ENCODE peak calls at places on chromosomes 13 and 19, in six cellular contexts. One of them, this sample, is unnamed.

GRCh38 chr13:98439896-98440295 is 137.0 kb downstream of the STK24 start:
- DNase-seq in psoas muscle: no peak
- DNase-seq in GF-D8: no peak
- DNase-seq in T-helper 17 cell: no peak
- DNase-seq in stimulated activated CD4-positive, alpha-beta T cell treated with anti-CD3 and anti-CD28 coated beads, Interleukin-1b, Interleukin-23, amount 100 ng/mL, for 24 hours: no peak
- DNase-seq in stomach: no peak
- DNase-seq in this sample: no peak

GRCh38 chr13:60756306-60756705 is 359.3 kb downstream of the TDRD3 start:
- DNase-seq in psoas muscle: no peak
- DNase-seq in GF-D8: no peak
- DNase-seq in T-helper 17 cell: no peak
- DNase-seq in stimulated activated CD4-positive, alpha-beta T cell treated with anti-CD3 and anti-CD28 coated beads, Interleukin-1b, Interleukin-23, amount 100 ng/mL, for 24 hours: no peak
- DNase-seq in stomach: no peak
- DNase-seq in this sample: no peak

GRCh38 chr19:55210120-55210493 is 806 bp upstream of the PTPRH start:
- DNase-seq in psoas muscle: no peak
- DNase-seq in GF-D8: no peak
- DNase-seq in T-helper 17 cell: no peak
- DNase-seq in stimulated activated CD4-positive, alpha-beta T cell treated with anti-CD3 and anti-CD28 coated beads, Interleukin-1b, Interleukin-23, amount 100 ng/mL, for 24 hours: no peak
- DNase-seq in stomach: peak; percentile 48
- DNase-seq in this sample: no peak

GRCh38 chr13:95382411-95382810 is 81.2 kb upstream of the ABCC4 start:
- DNase-seq in psoas muscle: no peak
- DNase-seq in GF-D8: no peak
- DNase-seq in T-helper 17 cell: no peak
- DNase-seq in stimulated activated CD4-positive, alpha-beta T cell treated with anti-CD3 and anti-CD28 coated beads, Interleukin-1b, Interleukin-23, amount 100 ng/mL, for 24 hours: no peak
- DNase-seq in stomach: no peak
- DNase-seq in this sample: no peak

GRCh38 chr13:91211548-91211947 is 135.9 kb upstream of the MIR17HG start:
- DNase-seq in psoas muscle: no peak
- DNase-seq in GF-D8: no peak
- DNase-seq in T-helper 17 cell: no peak
- DNase-seq in stimulated activated CD4-positive, alpha-beta T cell treated with anti-CD3 and anti-CD28 coated beads, Interleukin-1b, Interleukin-23, amount 100 ng/mL, for 24 hours: no peak
- DNase-seq in stomach: no peak
- DNase-seq in this sample: no peak

GRCh38 chr13:100722517-100722916 is 47.9 kb upstream of the TMTC4 start:
- DNase-seq in psoas muscle: no peak
- DNase-seq in GF-D8: no peak
- DNase-seq in T-helper 17 cell: no peak
- DNase-seq in stimulated activated CD4-positive, alpha-beta T cell treated with anti-CD3 and anti-CD28 coated beads, Interleukin-1b, Interleukin-23, amount 100 ng/mL, for 24 hours: no peak
- DNase-seq in stomach: no peak
- DNase-seq in this sample: no peak

GRCh38 chr19:49468746-49469447 is 5.1 kb upstream of the FLT3LG start:
- DNase-seq in psoas muscle: peak; percentile 91
- DNase-seq in GF-D8: peak; percentile 70
- DNase-seq in T-helper 17 cell: peak; percentile 85
- DNase-seq in stimulated activated CD4-positive, alpha-beta T cell treated with anti-CD3 and anti-CD28 coated beads, Interleukin-1b, Interleukin-23, amount 100 ng/mL, for 24 hours: peak; percentile 44
- DNase-seq in stomach: peak; percentile 56
- DNase-seq in this sample: no peak

GRCh38 chr19:56108447-56109195 is 12.5 kb downstream of the ZNF787 start:
- DNase-seq in psoas muscle: peak; percentile 64
- DNase-seq in GF-D8: no peak
- DNase-seq in T-helper 17 cell: no peak
- DNase-seq in stimulated activated CD4-positive, alpha-beta T cell treated with anti-CD3 and anti-CD28 coated beads, Interleukin-1b, Interleukin-23, amount 100 ng/mL, for 24 hours: no peak
- DNase-seq in stomach: peak; percentile 57
- DNase-seq in this sample: no peak

GRCh38 chr19:17966497-17967257 is at the start of gene KCNN1:
- DNase-seq in psoas muscle: no peak
- DNase-seq in GF-D8: no peak
- DNase-seq in T-helper 17 cell: no peak
- DNase-seq in stimulated activated CD4-positive, alpha-beta T cell treated with anti-CD3 and anti-CD28 coated beads, Interleukin-1b, Interleukin-23, amount 100 ng/mL, for 24 hours: no peak
- DNase-seq in stomach: no peak
- DNase-seq in this sample: no peak

GRCh38 chr19:13938361-13939027 is at the start of gene PODNL1:
- DNase-seq in psoas muscle: no peak
- DNase-seq in GF-D8: no peak
- DNase-seq in T-helper 17 cell: no peak
- DNase-seq in stimulated activated CD4-positive, alpha-beta T cell treated with anti-CD3 and anti-CD28 coated beads, Interleukin-1b, Interleukin-23, amount 100 ng/mL, for 24 hours: no peak
- DNase-seq in stomach: no peak
- DNase-seq in this sample: no peak

GRCh38 chr13:28820099-28821051 is at the start of gene MTUS2:
- DNase-seq in psoas muscle: no peak
- DNase-seq in GF-D8: no peak
- DNase-seq in T-helper 17 cell: no peak
- DNase-seq in stimulated activated CD4-positive, alpha-beta T cell treated with anti-CD3 and anti-CD28 coated beads, Interleukin-1b, Interleukin-23, amount 100 ng/mL, for 24 hours: no peak
- DNase-seq in stomach: no peak
- DNase-seq in this sample: no peak

GRCh38 chr19:8638078-8638619 is 7.7 kb downstream of the NFILZ start:
- DNase-seq in psoas muscle: no peak
- DNase-seq in GF-D8: peak; percentile 40
- DNase-seq in T-helper 17 cell: no peak
- DNase-seq in stimulated activated CD4-positive, alpha-beta T cell treated with anti-CD3 and anti-CD28 coated beads, Interleukin-1b, Interleukin-23, amount 100 ng/mL, for 24 hours: no peak
- DNase-seq in stomach: peak; percentile 33
- DNase-seq in this sample: no peak

GRCh38 chr19:56158170-56158757 is 17.2 kb downstream of the ZNF444 start:
- DNase-seq in psoas muscle: no peak
- DNase-seq in GF-D8: no peak
- DNase-seq in T-helper 17 cell: no peak
- DNase-seq in stimulated activated CD4-positive, alpha-beta T cell treated with anti-CD3 and anti-CD28 coated beads, Interleukin-1b, Interleukin-23, amount 100 ng/mL, for 24 hours: no peak
- DNase-seq in stomach: no peak
- DNase-seq in this sample: no peak